ENCODE peak calls at places on chromosomes 5 and 9, in seven cellular contexts. One of them, this sample, is unnamed.

GRCh38 chr9:124297553-124297905 is 39.8 kb downstream of the NEK6 start:
- DNase-seq in stomach: peak; percentile 85
- DNase-seq in sigmoid colon: peak; percentile 90
- DNase-seq in left ventricle myocardium inferior: peak; percentile 88
- DNase-seq in thoracic aorta: no peak
- DNase-seq in psoas muscle: peak; percentile 71
- DNase-seq in A549: peak; percentile 72
- DNase-seq in this sample: peak; percentile 73

GRCh38 chr5:1321576-1321975 is 23.3 kb downstream of the CLPTM1L start:
- DNase-seq in stomach: no peak
- DNase-seq in sigmoid colon: peak; percentile 57
- DNase-seq in left ventricle myocardium inferior: no peak
- DNase-seq in thoracic aorta: no peak
- DNase-seq in psoas muscle: no peak
- DNase-seq in A549: no peak
- DNase-seq in this sample: no peak

GRCh38 chr9:125744616-125745387 is 2.4 kb upstream of the PBX3 start:
- DNase-seq in stomach: no peak
- DNase-seq in sigmoid colon: no peak
- DNase-seq in left ventricle myocardium inferior: no peak
- DNase-seq in thoracic aorta: no peak
- DNase-seq in psoas muscle: no peak
- DNase-seq in A549: no peak
- DNase-seq in this sample: no peak

GRCh38 chr9:121322737-121323448 is 47.2 kb downstream of the STOM start:
- DNase-seq in stomach: no peak
- DNase-seq in sigmoid colon: peak; percentile 69
- DNase-seq in left ventricle myocardium inferior: no peak
- DNase-seq in thoracic aorta: no peak
- DNase-seq in psoas muscle: no peak
- DNase-seq in A549: no peak
- DNase-seq in this sample: peak; percentile 50

GRCh38 chr5:35856186-35857003 is at the start of gene IL7R:
- DNase-seq in stomach: no peak
- DNase-seq in sigmoid colon: no peak
- DNase-seq in left ventricle myocardium inferior: no peak
- DNase-seq in thoracic aorta: no peak
- DNase-seq in psoas muscle: no peak
- DNase-seq in A549: no peak
- DNase-seq in this sample: no peak

GRCh38 chr9:127177221-127177620 is 54.8 kb upstream of the ANGPTL2 start:
- DNase-seq in stomach: peak; percentile 21
- DNase-seq in sigmoid colon: peak; percentile 63
- DNase-seq in left ventricle myocardium inferior: no peak
- DNase-seq in thoracic aorta: no peak
- DNase-seq in psoas muscle: no peak
- DNase-seq in A549: no peak
- DNase-seq in this sample: peak; percentile 37

GRCh38 chr9:97188545-97188944 is 118.9 kb upstream of the CCDC180 start:
- DNase-seq in stomach: no peak
- DNase-seq in sigmoid colon: no peak
- DNase-seq in left ventricle myocardium inferior: no peak
- DNase-seq in thoracic aorta: no peak
- DNase-seq in psoas muscle: no peak
- DNase-seq in A549: no peak
- DNase-seq in this sample: no peak

GRCh38 chr5:154421868-154422267 is 23.9 kb upstream of the SAP30L start:
- DNase-seq in stomach: no peak
- DNase-seq in sigmoid colon: no peak
- DNase-seq in left ventricle myocardium inferior: no peak
- DNase-seq in thoracic aorta: no peak
- DNase-seq in psoas muscle: no peak
- DNase-seq in A549: peak; percentile 37
- DNase-seq in this sample: no peak

GRCh38 chr9:128918921-128919320 is 1.9 kb upstream of the PHYHD1 start:
- DNase-seq in stomach: no peak
- DNase-seq in sigmoid colon: no peak
- DNase-seq in left ventricle myocardium inferior: no peak
- DNase-seq in thoracic aorta: no peak
- DNase-seq in psoas muscle: no peak
- DNase-seq in A549: no peak
- DNase-seq in this sample: no peak

GRCh38 chr9:8855046-8855445 is 1055.5 kb upstream of the DMAC1 start:
- DNase-seq in stomach: no peak
- DNase-seq in sigmoid colon: no peak
- DNase-seq in left ventricle myocardium inferior: no peak
- DNase-seq in thoracic aorta: no peak
- DNase-seq in psoas muscle: no peak
- DNase-seq in A549: peak; percentile 17
- DNase-seq in this sample: no peak

GRCh38 chr9:129301941-129302340 is 123.9 kb upstream of the IER5L start:
- DNase-seq in stomach: no peak
- DNase-seq in sigmoid colon: no peak
- DNase-seq in left ventricle myocardium inferior: no peak
- DNase-seq in thoracic aorta: no peak
- DNase-seq in psoas muscle: no peak
- DNase-seq in A549: no peak
- DNase-seq in this sample: no peak

GRCh38 chr9:92664394-92665152 is 5.4 kb downstream of the IPPK start:
- DNase-seq in stomach: no peak
- DNase-seq in sigmoid colon: no peak
- DNase-seq in left ventricle myocardium inferior: no peak
- DNase-seq in thoracic aorta: no peak
- DNase-seq in psoas muscle: no peak
- DNase-seq in A549: no peak
- DNase-seq in this sample: no peak

GRCh38 chr5:160369990-160370712 is at the start of gene C1QTNF2:
- DNase-seq in stomach: peak; percentile 43
- DNase-seq in sigmoid colon: peak; percentile 84
- DNase-seq in left ventricle myocardium inferior: peak; percentile 71
- DNase-seq in thoracic aorta: no peak
- DNase-seq in psoas muscle: peak; percentile 64
- DNase-seq in A549: peak; percentile 6
- DNase-seq in this sample: no peak

GRCh38 chr5:7320641-7321170 is 75.2 kb upstream of the ADCY2 start:
- DNase-seq in stomach: no peak
- DNase-seq in sigmoid colon: no peak
- DNase-seq in left ventricle myocardium inferior: no peak
- DNase-seq in thoracic aorta: no peak
- DNase-seq in psoas muscle: no peak
- DNase-seq in A549: no peak
- DNase-seq in this sample: no peak

GRCh38 chr5:7325975-7326911 is 69.7 kb upstream of the ADCY2 start:
- DNase-seq in stomach: no peak
- DNase-seq in sigmoid colon: no peak
- DNase-seq in left ventricle myocardium inferior: no peak
- DNase-seq in thoracic aorta: no peak
- DNase-seq in psoas muscle: peak; percentile 30
- DNase-seq in A549: no peak
- DNase-seq in this sample: no peak

GRCh38 chr5:7317751-7318150 is 78.2 kb upstream of the ADCY2 start:
- DNase-seq in stomach: no peak
- DNase-seq in sigmoid colon: no peak
- DNase-seq in left ventricle myocardium inferior: no peak
- DNase-seq in thoracic aorta: no peak
- DNase-seq in psoas muscle: no peak
- DNase-seq in A549: no peak
- DNase-seq in this sample: no peak

GRCh38 chr5:7324919-7325318 is 71.0 kb upstream of the ADCY2 start:
- DNase-seq in stomach: no peak
- DNase-seq in sigmoid colon: no peak
- DNase-seq in left ventricle myocardium inferior: no peak
- DNase-seq in thoracic aorta: no peak
- DNase-seq in psoas muscle: no peak
- DNase-seq in A549: no peak
- DNase-seq in this sample: no peak

GRCh38 chr5:7321724-7322123 is 74.2 kb upstream of the ADCY2 start:
- DNase-seq in stomach: no peak
- DNase-seq in sigmoid colon: no peak
- DNase-seq in left ventricle myocardium inferior: no peak
- DNase-seq in thoracic aorta: no peak
- DNase-seq in psoas muscle: no peak
- DNase-seq in A549: no peak
- DNase-seq in this sample: no peak
- H3K4me3 ChIP-seq in stomach: no peak overlapping the region
- H3K4me3 ChIP-seq in sigmoid colon: no peak overlapping the region
- H3K4me3 ChIP-seq in left ventricle myocardium inferior: no peak overlapping the region
- H3K4me3 ChIP-seq in thoracic aorta: no peak overlapping the region
- H3K4me3 ChIP-seq in psoas muscle: no peak overlapping the region
- H3K4me3 ChIP-seq in A549: no peak overlapping the region
- H3K4me3 ChIP-seq in this sample: no peak overlapping the region

DNA sequence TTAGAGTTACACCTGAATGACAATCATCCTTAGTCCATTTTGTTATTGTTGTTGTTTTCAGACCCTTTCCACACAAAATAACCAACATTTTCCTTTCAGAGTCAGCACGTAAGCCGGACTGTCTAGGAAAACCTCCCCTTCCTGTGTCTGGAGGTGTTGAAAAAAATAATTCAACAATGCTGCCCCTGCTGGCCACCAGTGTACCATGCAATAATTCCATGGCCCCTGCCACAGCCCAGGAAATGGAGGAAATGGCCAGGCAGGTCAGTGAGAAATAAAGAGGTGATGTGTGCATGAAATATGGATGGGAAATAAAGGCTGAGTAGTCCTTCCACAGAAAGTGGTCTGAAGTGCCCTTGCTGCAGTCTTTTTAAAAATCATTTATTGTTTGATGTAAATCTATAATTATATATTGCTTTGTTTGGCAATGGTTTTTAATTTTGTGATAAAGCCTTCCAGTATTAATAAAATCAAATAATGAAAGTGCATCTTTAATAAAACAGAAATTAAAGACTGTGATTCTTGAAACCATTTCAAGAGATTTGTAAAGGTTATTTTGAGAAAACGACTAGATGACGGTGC is 152.8 kb upstream of the PAPPA start:
- DNase-seq in stomach: peak; percentile 26
- DNase-seq in sigmoid colon: no peak
- DNase-seq in left ventricle myocardium inferior: no peak
- DNase-seq in thoracic aorta: no peak
- DNase-seq in psoas muscle: no peak
- DNase-seq in A549: peak; percentile 60
- DNase-seq in this sample: no peak
- TF ChIP-seq CTCF in stomach: peak; percentile 31
- TF ChIP-seq CTCF in sigmoid colon: no peak
- TF ChIP-seq CTCF in left ventricle myocardium inferior: peak; percentile 57
- TF ChIP-seq CTCF in thoracic aorta: peak; percentile 20
- TF ChIP-seq CTCF in psoas muscle: peak; percentile 47
- TF ChIP-seq CTCF in A549: peak; percentile 35
- TF ChIP-seq CTCF in this sample: peak; percentile 56

GRCh38 chr9:131690950-131691573 is 48.8 kb downstream of the RAPGEF1 start:
- DNase-seq in stomach: no peak
- DNase-seq in sigmoid colon: no peak
- DNase-seq in left ventricle myocardium inferior: no peak
- DNase-seq in thoracic aorta: no peak
- DNase-seq in psoas muscle: no peak
- DNase-seq in A549: no peak
- DNase-seq in this sample: no peak
- H3K4me1 ChIP-seq in stomach: peaks cover 26% of the 10 kb centered on the region
- H3K4me1 ChIP-seq in sigmoid colon: no peaks in the 10 kb centered on the region
- H3K4me1 ChIP-seq in left ventricle myocardium inferior: peaks cover 96% of the 10 kb centered on the region
- H3K4me1 ChIP-seq in thoracic aorta: peaks cover 39% of the 10 kb centered on the region
- H3K4me1 ChIP-seq in psoas muscle: peaks cover 49% of the 10 kb centered on the region
- H3K4me1 ChIP-seq in A549: no peaks in the 10 kb centered on the region
- H3K4me1 ChIP-seq in this sample: no peaks in the 10 kb centered on the region

GRCh38 chr9:130833324-130833990 is 1.6 kb upstream of the ABL1 start:
- DNase-seq in stomach: no peak
- DNase-seq in sigmoid colon: no peak
- DNase-seq in left ventricle myocardium inferior: no peak
- DNase-seq in thoracic aorta: no peak
- DNase-seq in psoas muscle: no peak
- DNase-seq in A549: no peak
- DNase-seq in this sample: no peak

GRCh38 chr9:130837644-130838043 is 2.6 kb downstream of the ABL1 start:
- DNase-seq in stomach: no peak
- DNase-seq in sigmoid colon: no peak
- DNase-seq in left ventricle myocardium inferior: no peak
- DNase-seq in thoracic aorta: no peak
- DNase-seq in psoas muscle: no peak
- DNase-seq in A549: no peak
- DNase-seq in this sample: no peak

GRCh38 chr9:130837002-130837511 is 2.0 kb downstream of the ABL1 start:
- DNase-seq in stomach: no peak
- DNase-seq in sigmoid colon: no peak
- DNase-seq in left ventricle myocardium inferior: no peak
- DNase-seq in thoracic aorta: no peak
- DNase-seq in psoas muscle: no peak
- DNase-seq in A549: peak; percentile 28
- DNase-seq in this sample: no peak

GRCh38 chr9:130834371-130835311 is at the start of gene ABL1:
- DNase-seq in stomach: peak; percentile 77
- DNase-seq in sigmoid colon: peak; percentile 94
- DNase-seq in left ventricle myocardium inferior: peak; percentile 76
- DNase-seq in thoracic aorta: peak; percentile 56
- DNase-seq in psoas muscle: peak; percentile 76
- DNase-seq in A549: peak; percentile 85
- DNase-seq in this sample: peak; percentile 76

DNA sequence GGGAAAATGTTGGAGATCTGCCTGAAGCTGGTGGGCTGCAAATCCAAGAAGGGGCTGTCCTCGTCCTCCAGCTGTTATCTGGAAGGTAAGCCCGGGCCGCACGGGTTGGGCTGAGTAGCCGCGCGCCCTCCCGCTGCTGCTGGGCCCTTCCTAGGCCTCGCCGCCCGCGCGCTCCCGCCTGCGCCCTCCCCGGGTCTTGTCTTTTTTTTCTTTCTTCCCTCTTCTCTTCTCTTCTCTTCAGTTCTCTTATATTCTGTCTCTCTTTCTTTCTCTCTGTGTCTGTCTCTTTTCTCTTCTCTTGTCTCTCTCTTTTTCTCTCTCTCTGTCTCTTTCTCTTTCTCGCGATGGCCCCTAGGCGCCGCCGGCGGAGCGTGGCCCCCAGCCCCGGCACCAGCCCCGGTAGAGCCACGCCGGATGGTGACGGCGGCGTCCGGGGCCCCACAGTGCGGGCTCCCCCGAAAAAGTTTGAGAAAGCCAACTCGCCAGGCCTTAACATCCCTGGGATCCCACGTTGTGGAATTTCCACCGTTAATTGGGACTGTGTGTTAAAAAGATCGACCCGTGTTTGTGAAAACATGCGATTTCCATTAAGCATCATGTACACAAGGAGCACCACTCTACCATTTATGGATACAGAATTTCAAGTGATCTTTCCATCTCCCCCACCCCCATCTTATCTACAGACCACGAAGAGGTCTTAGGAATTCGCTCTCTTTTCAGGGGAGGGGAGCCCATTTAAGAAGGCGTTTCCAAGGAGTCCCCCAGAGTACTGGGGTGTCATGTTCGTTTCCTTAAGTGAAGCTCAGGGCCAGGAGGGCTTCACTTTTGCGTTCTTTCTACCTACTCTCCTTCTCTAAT is 616 bp downstream of the ABL1 start:
- DNase-seq in stomach: peak; percentile 51
- DNase-seq in sigmoid colon: peak; percentile 79
- DNase-seq in left ventricle myocardium inferior: peak; percentile 53
- DNase-seq in thoracic aorta: no peak
- DNase-seq in psoas muscle: peak; percentile 48
- DNase-seq in A549: peak; percentile 61
- DNase-seq in this sample: peak; percentile 53
- H3K4me3 ChIP-seq in stomach: peak overlapping the region; percentile 72
- H3K4me3 ChIP-seq in sigmoid colon: peak overlapping the region; percentile 61
- H3K4me3 ChIP-seq in left ventricle myocardium inferior: peak overlapping the region; percentile 77
- H3K4me3 ChIP-seq in thoracic aorta: peak overlapping the region; percentile 86
- H3K4me3 ChIP-seq in psoas muscle: peak overlapping the region; percentile 83
- H3K4me3 ChIP-seq in A549: peak overlapping the region; percentile 63
- H3K4me3 ChIP-seq in this sample: peak overlapping the region; percentile 63